ENCODE peak calls at places on chromosome 20, in six cellular contexts. W is posterior cingulate gyrus; T is lower lobe of right lung; X is ecto neural progenitor cell; U is activated naive CD4-positive, alpha-beta T cell; V is effector CD8-positive, alpha-beta T cell. J is an unnamed sample.

GRCh38 chr20:64052987-64053840 is 3.8 kb upstream of the SOX18 start:
- DNase-seq in T (no peak), X (no peak), W (no peak), U (no peak), V (no peak), J (no peak)

GRCh38 chr20:57849126-57849867 is 139.5 kb upstream of the PMEPA1 start:
- DNase-seq in V (no peak), X (peak; percentile 42), T (no peak), U (no peak), W (no peak), J (no peak)

GRCh38 chr20:49905415-49906091 is 9.8 kb downstream of the SPATA2 start:
- DNase-seq in W (no peak), X (no peak), V (no peak), T (no peak), U (no peak), J (no peak)

GRCh38 chr20:24696396-24696795 is 227.0 kb downstream of the SYNDIG1 start:
- DNase-seq in U (no peak), V (no peak), X (no peak), W (no peak), T (no peak), J (no peak)

GRCh38 chr20:38199506-38200390 is 34.7 kb upstream of the TGM2 start:
- DNase-seq in U (no peak), T (no peak), W (no peak), X (no peak), V (no peak), J (peak; percentile 34)

GRCh38 chr20:9963029-9963428 is 71.8 kb upstream of the ANKEF1 start:
- DNase-seq in V (no peak), W (no peak), U (no peak), X (no peak), T (no peak), J (no peak)

GRCh38 chr20:43572891-43573290 is 14.1 kb downstream of the SGK2 start:
- DNase-seq in T (no peak), U (no peak), X (no peak), W (no peak), V (no peak), J (no peak)

GRCh38 chr20:57211949-57212889 is 54.2 kb downstream of the BMP7 start:
- DNase-seq in W (peak; percentile 58), X (peak; percentile 75), V (no peak), T (no peak), U (no peak), J (no peak)

GRCh38 chr20:24754691-24755090 is 194.4 kb upstream of the CST7 start:
- DNase-seq in X (peak; percentile 23), W (no peak), T (no peak), V (no peak), U (no peak), J (no peak)

GRCh38 chr20:46171909-46172308 is 53.8 kb downstream of the CD40 start:
- DNase-seq in T (no peak), V (no peak), U (no peak), X (no peak), W (no peak), J (no peak)

GRCh38 chr20:57900226-57900905 is 190.6 kb upstream of the PMEPA1 start:
- DNase-seq in X (no peak), W (no peak), U (no peak), T (no peak), V (no peak), J (no peak)

GRCh38 chr20:8019998-8020247 is 362 bp upstream of the TMX4 start:
- DNase-seq in X (no peak), U (no peak), W (no peak), V (no peak), T (no peak), J (no peak)

GRCh38 chr20:52791091-52791490 is 181.1 kb upstream of the TSHZ2 start:
- DNase-seq in V (no peak), U (no peak), X (no peak), W (no peak), T (no peak), J (no peak)

GRCh38 chr20:63191400-63191799 is 24.5 kb downstream of the YTHDF1 start:
- DNase-seq in X (no peak), W (no peak), U (no peak), V (no peak), T (peak; percentile 52), J (no peak)

GRCh38 chr20:62489186-62489939 is 13.6 kb upstream of the GATA5 start:
- DNase-seq in W (no peak), U (no peak), V (no peak), T (no peak), X (no peak), J (no peak)

GRCh38 chr20:34540596-34541263 is 17.8 kb upstream of the MAP1LC3A start:
- DNase-seq in V (no peak), W (no peak), X (no peak), T (no peak), U (no peak), J (no peak)

GRCh38 chr20:59013031-59013951 is 5.9 kb upstream of the TUBB1 start:
- DNase-seq in X (no peak), V (no peak), T (no peak), U (no peak), W (no peak), J (no peak)

GRCh38 chr20:58378704-58379103 is 10.3 kb upstream of the VAPB start:
- DNase-seq in T (no peak), X (no peak), U (no peak), V (no peak), W (no peak), J (no peak)

GRCh38 chr20:31608256-31608980 is 3.3 kb downstream of the ID1 start:
- DNase-seq in V (no peak), U (no peak), T (peak; percentile 93), W (no peak), X (peak; percentile 84), J (no peak)

GRCh38 chr20:17735959-17736621 is 36.3 kb downstream of the BANF2 start:
- DNase-seq in T (no peak), U (no peak), V (no peak), X (no peak), W (no peak), J (no peak)

GRCh38 chr20:47252879-47253307 is 103.6 kb downstream of the ZMYND8 start:
- DNase-seq in T (no peak), V (no peak), X (no peak), U (no peak), W (no peak), J (no peak)

GRCh38 chr20:39795401-39796272 is 833.5 kb downstream of the DHX35 start:
- DNase-seq in X (no peak), T (no peak), V (no peak), U (no peak), W (no peak), J (no peak)

GRCh38 chr20:39036011-39036410 is 73.9 kb downstream of the DHX35 start:
- DNase-seq in W (no peak), U (no peak), X (no peak), T (no peak), V (no peak), J (no peak)

GRCh38 chr20:33893314-33893713 is 82.2 kb downstream of the CHMP4B start:
- DNase-seq in V (no peak), U (no peak), X (no peak), T (no peak), W (no peak), J (no peak)

GRCh38 chr20:5870462-5871021 is 79.8 kb downstream of the TRMT6 start:
- DNase-seq in W (no peak), V (no peak), X (no peak), U (no peak), T (no peak), J (no peak)

GRCh38 chr20:20546402-20546801 is 166.0 kb downstream of the RALGAPA2 start:
- DNase-seq in W (no peak), U (no peak), T (no peak), V (no peak), X (no peak), J (no peak)

GRCh38 chr20:62700261-62700925 is 8.2 kb upstream of the NTSR1 start:
- DNase-seq in X (no peak), W (no peak), V (no peak), U (no peak), T (no peak), J (no peak)

GRCh38 chr20:3887870-3888614 is 1.1 kb upstream of the PANK2 start:
- DNase-seq in X (no peak), V (no peak), U (no peak), T (no peak), W (no peak), J (no peak)

GRCh38 chr20:3751664-3752385 is 15.7 kb downstream of the ADISSP start:
- DNase-seq in V (peak; percentile 30), W (no peak), U (no peak), X (peak; percentile 75), T (peak; percentile 82), J (no peak)

GRCh38 chr20:2799688-2800589 is 488 bp downstream of the CPXM1 start:
- DNase-seq in U (no peak), W (no peak), X (peak; percentile 68), T (no peak), V (no peak), J (peak; percentile 37)

GRCh38 chr20:31593221-31594001 is 11.7 kb upstream of the ID1 start:
- DNase-seq in U (no peak), V (no peak), W (no peak), X (no peak), T (peak; percentile 71), J (no peak)

GRCh38 chr20:43954704-43955243 is 40.1 kb downstream of the TOX2 start:
- DNase-seq in U (no peak), X (no peak), V (no peak), W (no peak), T (no peak), J (peak; percentile 14)

GRCh38 chr20:31633339-31633914 is 4.3 kb upstream of the COX4I2 start:
- DNase-seq in W (no peak), X (no peak), T (peak; percentile 47), V (no peak), U (no peak), J (no peak)

GRCh38 chr20:24993337-24994185 is 1.0 kb upstream of the APMAP start:
- DNase-seq in X (peak; percentile 26), W (no peak), U (no peak), T (no peak), V (no peak), J (no peak)